ENCODE peak calls at places on chromosome 22, in nine cellular contexts. V is IMR-90; D is HCT116; G is CD8-positive, alpha-beta T cell; U is lower lobe of right lung; K is Panc1; C is aorta; F is naive thymus-derived CD4-positive, alpha-beta T cell; H is psoas muscle. Q is an unnamed sample.
A peak's percentile ranks its signal among the peaks of the same experiment; 100 is the strongest.

GRCh38 chr22:42686756-42687491 is 33.7 kb downstream of the A4GALT start:
- ATAC-seq in V (no peak), D (no peak), G (no peak), U (no peak), K (no peak), C (no peak), F (no peak), H (no peak), Q (no peak)

GRCh38 chr22:27561301-27561820 is 240.2 kb downstream of the MN1 start:
- ATAC-seq in V (no peak), D (no peak), G (no peak), U (no peak), K (no peak), C (no peak), F (no peak), H (no peak), Q (no peak)

GRCh38 chr22:23237841-23238240 is 57.5 kb downstream of the BCR start:
- ATAC-seq in V (no peak), D (no peak), G (peak; percentile 53), U (no peak), K (no peak), C (no peak), F (peak; percentile 54), H (no peak), Q (no peak)

GRCh38 chr22:23152238-23153114 is 7.2 kb downstream of the RAB36 start:
- ATAC-seq in V (no peak), D (no peak), G (peak; percentile 31), U (peak; percentile 26), K (no peak), C (no peak), F (peak; percentile 61), H (no peak), Q (no peak)

GRCh38 chr22:35690001-35690400 is 27.7 kb upstream of the APOL5 start:
- ATAC-seq in V (no peak), D (no peak), G (no peak), U (no peak), K (no peak), C (no peak), F (no peak), H (no peak), Q (no peak)

GRCh38 chr22:30253205-30253852 is 6.8 kb upstream of the LIF start:
- ATAC-seq in V (peak; percentile 3), D (peak; percentile 21), G (no peak), U (no peak), K (peak; percentile 2), C (peak; percentile 9), F (no peak), H (peak; percentile 44), Q (peak; percentile 22)

GRCh38 chr22:23047742-23048141 is 22.6 kb upstream of the GNAZ start:
- ATAC-seq in V (no peak), D (no peak), G (no peak), U (no peak), K (no peak), C (no peak), F (no peak), H (no peak), Q (no peak)

GRCh38 chr22:41504397-41504796 is 35.5 kb downstream of the ACO2 start:
- ATAC-seq in V (no peak), D (no peak), G (no peak), U (no peak), K (no peak), C (peak; percentile 84), F (no peak), H (peak; percentile 89), Q (peak; percentile 63)

GRCh38 chr22:22935546-22936157 is 48.0 kb downstream of the IGLL5 start:
- ATAC-seq in V (no peak), D (peak; percentile 55), G (peak; percentile 23), U (no peak), K (no peak), C (no peak), F (peak; percentile 75), H (no peak), Q (no peak)

GRCh38 chr22:47434336-47435203 is 672.1 kb downstream of the TBC1D22A start:
- ATAC-seq in V (no peak), D (no peak), G (no peak), U (no peak), K (no peak), C (no peak), F (no peak), H (no peak), Q (no peak)

GRCh38 chr22:47435826-47436225 is 673.4 kb downstream of the TBC1D22A start:
- ATAC-seq in V (no peak), D (no peak), G (no peak), U (no peak), K (no peak), C (no peak), F (no peak), H (no peak), Q (no peak)

GRCh38 chr22:47432683-47433082 is 670.2 kb downstream of the TBC1D22A start:
- ATAC-seq in V (no peak), D (no peak), G (no peak), U (no peak), K (no peak), C (no peak), F (no peak), H (no peak), Q (no peak)

GRCh38 chr22:47435204-47435487 is 672.7 kb downstream of the TBC1D22A start:
- ATAC-seq in V (no peak), D (no peak), G (no peak), U (no peak), K (no peak), C (no peak), F (no peak), H (no peak), Q (no peak)

GRCh38 chr22:47433627-47434026 is 671.2 kb downstream of the TBC1D22A start:
- ATAC-seq in V (no peak), D (no peak), G (no peak), U (no peak), K (no peak), C (no peak), F (no peak), H (no peak), Q (no peak)
- H3K9me3 ChIP-seq in V (peaks cover 29% of the 10 kb centered on the region), D (no peaks in the 10 kb centered on the region), G (no peaks in the 10 kb centered on the region), U (peaks cover 3% of the 10 kb centered on the region), K (peaks cover 4% of the 10 kb centered on the region), C (peaks cover 6% of the 10 kb centered on the region), F (no peaks in the 10 kb centered on the region), H (no peaks in the 10 kb centered on the region), Q (no peaks in the 10 kb centered on the region)

GRCh38 chr22:46674367-46674781 is 54.2 kb downstream of the GRAMD4 start:
- ATAC-seq in V (no peak), D (no peak), G (peak; percentile 87), U (peak; percentile 31), K (no peak), C (peak; percentile 20), F (peak; percentile 89), H (no peak), Q (peak; percentile 59)
- H3K27ac ChIP-seq in V (no peak overlapping the region), D (no peak overlapping the region), G (peak overlapping the region; percentile 44), U (peak overlapping the region; percentile 8), K (no peak overlapping the region), C (no peak overlapping the region), F (peak overlapping the region; percentile 71), H (peak overlapping the region; percentile 50), Q (no peak overlapping the region)

GRCh38 chr22:19853058-19853878 is 1.4 kb downstream of the GNB1L start:
- ATAC-seq in V (no peak), D (no peak), G (no peak), U (no peak), K (no peak), C (no peak), F (no peak), H (no peak), Q (no peak)
- H3K4me1 ChIP-seq in V (peaks cover 18% of the 10 kb centered on the region), D (peaks cover 56% of the 10 kb centered on the region), G (peaks cover 37% of the 10 kb centered on the region), U (peaks cover 64% of the 10 kb centered on the region), K (peaks cover 53% of the 10 kb centered on the region), C (no peaks in the 10 kb centered on the region), F (peaks cover 21% of the 10 kb centered on the region), H (peaks cover 30% of the 10 kb centered on the region), Q (peaks cover 43% of the 10 kb centered on the region)

GRCh38 chr22:49072996-49073645 is 754.6 kb downstream of the BRD1 start:
- ATAC-seq in V (no peak), D (no peak), G (no peak), U (no peak), K (no peak), C (no peak), F (no peak), H (no peak), Q (no peak)

GRCh38 chr22:49077036-49077393 is 750.7 kb downstream of the BRD1 start:
- ATAC-seq in V (no peak), D (no peak), G (no peak), U (no peak), K (no peak), C (no peak), F (no peak), H (no peak), Q (no peak)

GRCh38 chr22:49075150-49075549 is 752.5 kb downstream of the BRD1 start:
- ATAC-seq in V (no peak), D (no peak), G (no peak), U (no peak), K (no peak), C (no peak), F (no peak), H (no peak), Q (no peak)

GRCh38 chr22:49076300-49077035 is 751.2 kb downstream of the BRD1 start:
- ATAC-seq in V (no peak), D (no peak), G (no peak), U (no peak), K (no peak), C (no peak), F (no peak), H (no peak), Q (no peak)

GRCh38 chr22:49073873-49074417 is 753.7 kb downstream of the BRD1 start:
- ATAC-seq in V (no peak), D (no peak), G (no peak), U (no peak), K (no peak), C (no peak), F (no peak), H (no peak), Q (no peak)
- H3K9me3 ChIP-seq in V (peaks cover 46% of the 10 kb centered on the region), D (no peaks in the 10 kb centered on the region), G (no peaks in the 10 kb centered on the region), U (no peaks in the 10 kb centered on the region), K (no peaks in the 10 kb centered on the region), C (no peaks in the 10 kb centered on the region), F (no peaks in the 10 kb centered on the region), H (no peaks in the 10 kb centered on the region), Q (no peaks in the 10 kb centered on the region)

Q was measured in gastroesophageal sphincter.